ENCODE peak calls at places on chromosomes 6 and 20, in five cellular contexts. X, S, Y, E and D are unnamed samples.

GRCh38 chr6:28794175-28795002 is 129.4 kb downstream of the TRIM27 start:
- DNase-seq in Y (peak), X (no peak), E (peak), S (peak), D (peak)

GRCh38 chr6:111793711-111794111 is 79.5 kb downstream of the FYN start:
- DNase-seq in S (no peak), X (no peak), Y (no peak), E (no peak), D (no peak)

GRCh38 chr6:149978610-149979009 is 14.9 kb downstream of the ULBP1 start:
- DNase-seq in X (peak), S (no peak), E (no peak), Y (no peak), D (no peak)

GRCh38 chr20:5074050-5074674 is 45.6 kb downstream of the PCNA start:
- DNase-seq in E (no peak), S (no peak), X (no peak), Y (no peak), D (no peak)

GRCh38 chr6:5510734-5511133 is 249.4 kb downstream of the FARS2 start:
- DNase-seq in Y (no peak), X (no peak), S (no peak), E (no peak), D (no peak)

GRCh38 chr6:148455225-148455624 is 112.6 kb downstream of the SASH1 start:
- DNase-seq in E (no peak), Y (peak), S (no peak), X (no peak), D (peak)

GRCh38 chr20:25508083-25508770 is 77.1 kb downstream of the NINL start:
- DNase-seq in X (peak), Y (peak), S (no peak), E (no peak), D (peak)

GRCh38 chr6:41442800-41443501 is 103.2 kb upstream of the FOXP4 start:
- DNase-seq in X (peak), E (peak), Y (peak), S (peak), D (peak)

GRCh38 chr20:58014628-58015315 is 213.7 kb downstream of the ANKRD60 start:
- DNase-seq in Y (no peak), S (no peak), E (no peak), X (peak), D (no peak)

GRCh38 chr20:57509665-57510237 is 15.2 kb downstream of the CTCFL start:
- DNase-seq in X (no peak), Y (peak), E (peak), S (peak), D (peak)

GRCh38 chr6:143196525-143197225 is 136.0 kb downstream of the AIG1 start:
- DNase-seq in Y (no peak), S (no peak), X (peak), E (no peak), D (peak)

GRCh38 chr6:127695108-127695507 is 118.1 kb downstream of the C6orf58 start:
- DNase-seq in E (no peak), Y (no peak), S (no peak), X (no peak), D (no peak)

GRCh38 chr20:55514498-55514897 is 490.8 kb downstream of the CBLN4 start:
- DNase-seq in S (no peak), E (no peak), X (no peak), Y (no peak), D (no peak)

GRCh38 chr20:53874706-53875105 is 195.7 kb downstream of the BCAS1 start:
- DNase-seq in Y (no peak), E (no peak), X (no peak), S (no peak), D (no peak)

GRCh38 chr6:96826865-96827264 is 10.4 kb downstream of the GPR63 start:
- DNase-seq in E (no peak), Y (no peak), X (no peak), S (no peak), D (no peak)

GRCh38 chr6:41098366-41098765 is 25.6 kb downstream of the NFYA start:
- DNase-seq in X (no peak), E (no peak), Y (peak), S (no peak), D (no peak)

GRCh38 chr20:14963262-14963663 is 625.9 kb upstream of the FLRT3 start:
- DNase-seq in E (no peak), X (no peak), Y (no peak), S (no peak), D (no peak)

GRCh38 chr6:56689114-56689513 is 46.4 kb upstream of the DST start:
- DNase-seq in X (no peak), S (no peak), E (no peak), Y (no peak), D (no peak)

GRCh38 chr6:132070356-132070755 is 119.2 kb upstream of the CCN2 start:
- DNase-seq in E (no peak), X (no peak), S (no peak), Y (no peak), D (no peak)

GRCh38 chr6:12748411-12748810 is 31.8 kb downstream of the PHACTR1 start:
- DNase-seq in S (no peak), Y (no peak), X (no peak), E (no peak), D (no peak)

GRCh38 chr6:69216127-69216526 is 580.7 kb downstream of the LMBRD1 start:
- DNase-seq in Y (no peak), S (no peak), X (no peak), E (no peak), D (no peak)

DNA sequence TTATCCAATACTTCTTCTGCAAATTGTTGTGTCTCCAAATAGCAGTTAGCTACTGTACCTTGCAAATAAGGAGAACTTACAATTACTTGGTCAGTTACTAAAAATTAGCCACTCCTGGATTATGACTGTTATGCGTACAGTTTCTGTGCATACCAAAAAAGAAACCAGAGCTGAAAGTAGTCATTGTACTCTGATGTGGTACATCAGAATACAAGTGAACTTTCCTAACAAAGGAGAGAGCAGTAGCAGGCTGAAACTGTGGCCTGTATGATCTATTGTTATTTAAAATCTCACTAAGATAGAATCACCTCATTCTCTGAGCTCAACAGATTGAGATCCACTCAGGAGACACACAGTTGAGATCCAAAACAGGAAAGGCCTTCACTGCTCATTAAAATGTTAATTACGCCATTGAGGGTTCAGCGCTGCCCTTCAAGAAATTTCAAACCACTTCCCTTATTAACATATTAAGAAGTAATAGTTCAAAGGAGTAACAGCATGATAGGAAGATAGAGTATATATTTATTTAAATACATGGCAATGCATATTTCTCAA is 576.4 kb downstream of the LMBRD1 start:
- DNase-seq in X (no peak), Y (no peak), E (no peak), S (no peak), D (no peak)
- H3K4me3 ChIP-seq in X (no peak), Y (no peak), E (no peak), S (no peak), D (no peak)

GRCh38 chr20:36466089-36466488 is 75.2 kb upstream of the MYL9 start:
- DNase-seq in S (no peak), Y (no peak), X (no peak), E (no peak), D (no peak)

GRCh38 chr20:36463212-36464061 is 77.9 kb upstream of the MYL9 start:
- DNase-seq in S (no peak), X (no peak), Y (no peak), E (no peak), D (no peak)

GRCh38 chr20:36467076-36467999 is 74.0 kb upstream of the MYL9 start:
- DNase-seq in X (no peak), S (no peak), Y (peak), E (no peak), D (no peak)

GRCh38 chr20:36462440-36463211 is 78.7 kb upstream of the MYL9 start:
- DNase-seq in Y (no peak), S (no peak), E (no peak), X (peak), D (peak)

DNA sequence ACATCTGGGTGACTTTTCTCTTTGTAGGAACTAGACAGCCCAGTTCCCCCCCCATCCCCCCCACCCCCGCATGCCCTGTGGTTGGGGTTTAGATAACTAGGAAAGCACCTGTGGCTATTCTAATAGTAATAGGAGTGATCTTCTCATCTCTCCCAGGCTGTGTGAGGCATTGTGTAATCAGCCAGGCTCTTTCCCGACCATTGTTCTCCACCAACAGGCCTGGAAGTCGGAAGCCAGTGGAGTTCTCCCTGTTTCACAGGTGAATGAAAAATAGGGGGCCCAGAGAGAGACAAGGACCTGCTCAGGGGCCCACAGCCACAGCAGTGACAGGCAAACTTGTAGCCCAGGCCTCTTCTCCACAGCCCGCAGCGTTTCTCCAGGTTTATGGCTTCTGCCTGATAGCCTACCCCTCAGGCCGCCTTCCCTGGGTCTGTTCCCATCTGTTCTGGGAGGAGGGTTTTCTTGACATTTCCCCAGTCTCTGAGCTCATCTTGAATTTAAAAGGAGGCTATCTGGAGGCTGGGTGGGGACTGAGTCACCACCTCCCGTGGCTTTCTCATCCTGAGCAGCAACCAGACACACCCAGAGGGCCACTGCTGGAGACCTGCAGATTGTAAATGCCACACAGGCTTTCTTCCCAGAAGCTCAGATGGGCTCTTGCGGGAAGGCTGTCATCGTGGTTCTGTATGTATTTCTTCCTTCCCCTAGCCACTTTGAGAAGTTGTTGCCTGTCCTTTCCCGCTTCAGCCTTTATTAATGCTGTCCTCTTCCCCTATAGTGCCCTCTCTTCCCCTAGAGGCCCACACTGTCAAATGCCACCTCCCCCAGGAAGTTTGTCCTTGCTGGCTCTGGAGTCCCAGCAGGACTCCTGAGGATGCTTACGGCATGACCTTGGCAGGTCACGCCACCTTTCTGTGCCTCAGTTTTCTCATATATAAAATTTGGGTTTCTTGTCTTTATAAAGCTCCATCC is 75.9 kb upstream of the MYL9 start:
- DNase-seq in X (peak), E (no peak), Y (peak), S (peak), D (peak)
- TF ChIP-seq CTCF in X (no peak), E (no peak), Y (no peak), S (no peak), D (peak)

GRCh38 chr20:36455972-36456625 is 85.2 kb upstream of the MYL9 start:
- DNase-seq in Y (no peak), S (no peak), E (no peak), X (no peak), D (no peak)

GRCh38 chr20:36449663-36450062 is 91.7 kb upstream of the MYL9 start:
- DNase-seq in E (no peak), S (no peak), Y (no peak), X (no peak), D (no peak)

DNA sequence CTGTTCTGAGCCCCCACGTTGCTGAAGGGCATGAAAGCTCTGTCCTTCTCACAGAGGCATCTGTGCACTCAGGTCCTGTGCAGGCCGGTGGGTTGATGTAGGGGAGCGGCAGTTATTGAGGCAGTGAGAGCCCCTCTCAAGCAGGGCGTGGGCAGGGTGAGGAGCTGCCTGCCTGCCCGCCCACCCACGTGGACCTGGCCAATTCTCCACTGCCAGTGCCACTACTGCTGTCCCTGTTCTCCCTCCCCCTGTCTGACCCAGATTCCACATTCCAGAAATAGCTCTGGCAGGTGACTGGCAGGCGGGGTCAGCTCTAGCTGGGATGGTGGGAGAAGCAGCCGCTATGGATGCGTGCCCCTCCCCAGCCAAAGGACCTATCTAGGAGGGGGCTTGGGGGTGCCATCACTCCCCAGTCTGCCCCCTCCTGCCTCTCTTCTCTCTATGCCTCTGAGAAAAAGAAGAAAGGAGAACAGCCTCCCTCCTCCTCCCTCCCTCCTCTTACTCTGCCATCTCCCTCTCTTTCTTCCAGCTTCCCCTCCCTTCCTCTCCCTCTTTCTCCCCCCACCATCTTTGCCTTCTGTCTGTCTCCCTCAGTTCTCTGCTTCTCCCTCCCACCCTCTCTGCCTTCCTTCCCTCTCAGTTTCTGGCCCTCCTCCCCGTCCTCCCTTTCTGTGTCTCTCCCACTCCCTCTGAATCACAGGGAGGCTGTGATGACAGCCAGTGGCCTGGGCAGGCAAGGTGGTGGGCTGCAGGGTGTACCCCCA is 86.5 kb upstream of the MYL9 start:
- DNase-seq in E (peak), Y (no peak), X (peak), S (no peak), D (no peak)
- H3K4me3 ChIP-seq in E (no peak), Y (no peak), X (no peak), S (no peak), D (no peak)

DNA sequence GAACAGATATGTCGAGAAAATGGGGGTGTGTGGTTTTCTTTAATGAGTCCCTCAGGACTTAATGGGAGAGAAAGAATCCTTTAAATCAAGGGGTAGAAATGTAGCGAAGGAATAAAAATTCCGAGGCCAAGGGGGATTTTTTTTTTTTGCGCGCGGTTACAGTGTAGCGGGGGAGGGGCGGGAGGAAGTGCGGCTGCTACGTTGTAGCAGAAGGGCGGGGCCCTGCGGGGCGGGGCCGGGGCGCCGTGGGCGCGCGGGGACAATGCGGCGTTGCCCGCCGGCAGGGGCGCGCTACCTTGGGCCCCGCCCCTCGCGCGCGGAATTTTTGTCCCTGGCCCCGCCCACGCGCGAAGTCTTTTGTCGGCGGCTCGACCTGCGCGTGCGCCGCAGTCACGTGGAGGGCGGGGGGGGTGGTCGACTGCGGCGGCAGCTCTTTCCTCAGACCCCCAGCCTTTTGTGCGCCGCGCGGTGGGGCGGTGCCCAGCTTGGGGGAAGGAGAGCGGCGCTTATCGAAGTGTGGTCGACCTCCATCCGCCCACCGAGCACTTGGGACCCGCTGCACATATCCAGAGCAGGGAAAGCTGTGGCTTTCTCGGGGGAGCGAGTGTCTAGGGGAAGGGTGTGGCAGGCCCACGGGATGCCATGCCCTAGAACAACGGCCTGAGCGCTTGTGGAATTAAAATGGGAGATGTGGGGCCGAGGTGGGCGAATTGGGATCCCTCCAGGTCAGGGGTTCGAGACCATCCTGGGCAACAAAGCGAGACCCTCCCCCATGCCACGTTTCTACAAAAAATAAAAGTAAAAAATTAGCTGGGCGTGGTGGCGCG is 1.3 kb downstream of the TUBB start:
- DNase-seq in S (peak), X (peak), Y (peak), E (peak), D (peak)
- TF ChIP-seq CTCF in S (peak), X (no peak), Y (peak), E (peak), D (peak)

DNA sequence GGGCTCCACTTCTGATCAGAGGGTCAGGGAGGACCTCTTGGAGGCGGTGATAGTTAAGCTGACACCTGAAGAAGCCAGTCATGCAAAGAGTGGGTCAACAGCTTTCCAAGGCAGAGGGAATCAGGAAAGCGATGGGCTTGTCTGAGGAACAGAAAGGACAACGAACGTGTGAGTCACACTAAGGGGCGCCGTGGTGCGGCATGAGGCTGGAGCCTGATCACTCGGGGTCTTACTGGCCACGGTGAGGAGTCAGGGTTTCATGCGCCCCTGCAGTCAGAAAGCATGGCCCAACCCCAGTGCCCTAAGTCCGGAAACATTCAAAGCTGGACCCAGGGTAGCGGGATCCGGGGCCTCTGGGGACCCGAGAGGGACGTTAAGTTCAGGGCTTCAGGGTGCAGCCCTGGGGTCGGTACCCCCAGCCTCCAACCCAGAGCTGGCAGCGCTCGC is 50.5 kb upstream of the SLC32A1 start:
- DNase-seq in E (peak), X (no peak), Y (peak), S (peak), D (peak)
- H3K4me3 ChIP-seq in E (peak), X (no peak), Y (peak), S (peak), D (peak)

DNA sequence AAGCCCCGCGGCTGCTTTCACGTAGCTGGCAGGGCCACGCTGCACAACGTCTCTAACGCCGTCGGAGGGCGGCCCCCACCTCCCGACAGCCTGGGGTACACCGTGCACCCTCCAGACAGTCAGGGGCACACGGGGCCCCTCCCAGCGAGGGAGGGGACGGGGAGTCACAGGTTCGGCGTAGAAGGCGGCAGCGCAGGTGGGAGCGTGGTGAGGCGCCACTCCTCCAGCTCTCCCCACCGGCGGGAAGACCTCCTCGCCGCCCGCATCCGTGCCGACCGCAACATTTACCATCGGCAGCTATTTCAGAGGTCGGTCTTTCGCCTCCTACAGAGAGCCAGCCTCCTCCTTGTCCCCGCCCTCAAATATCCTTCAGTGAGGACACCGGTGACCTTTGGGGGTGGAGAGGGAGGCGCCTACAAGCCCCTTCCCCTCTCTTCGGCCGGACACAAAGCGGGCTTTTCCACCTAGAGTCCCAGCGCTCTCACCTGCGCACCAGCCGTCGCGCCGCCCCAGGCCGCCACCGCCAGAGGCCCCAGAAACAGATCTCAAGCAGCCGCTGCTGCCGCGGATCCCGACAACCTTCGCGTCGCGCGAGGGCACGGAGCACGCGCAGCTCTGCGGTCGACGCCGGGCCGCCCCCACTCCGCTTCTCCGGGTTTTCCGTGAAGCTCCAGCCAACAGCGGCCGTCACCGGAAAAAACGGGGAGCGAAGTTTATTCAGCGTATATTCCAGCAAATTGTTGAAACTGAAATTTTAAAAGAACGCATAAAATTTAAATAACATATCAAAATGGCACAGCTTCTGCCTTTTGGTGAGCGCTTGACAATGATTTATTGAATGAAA is at the start of gene MKKS:
- DNase-seq in E (peak), X (peak), Y (peak), S (peak), D (peak)
- TF ChIP-seq CTCF in E (no peak), X (no peak), Y (peak), S (no peak), D (peak)